ENCODE peak calls at places on chromosomes 6 and 20, in six cellular contexts. Y is HTR-8/SVneo, L is hippocampal formation, M is endothelial cell, X is iris pigment epithelial cell, Q is hepatocyte. D is an unnamed sample.

GRCh38 chr6:24330137-24330732 is 27.6 kb downstream of the DCDC2 start:
- DNase-seq in Y (no peak), L (no peak), M (no peak), X (peak; percentile 12), Q (peak; percentile 14), D (no peak)

GRCh38 chr6:2918936-2919335 is 15.8 kb upstream of the SERPINB9 start:
- DNase-seq in Y (no peak), L (no peak), M (no peak), X (no peak), Q (no peak), D (no peak)

GRCh38 chr6:147416622-147417021 is 91.9 kb upstream of the SAMD5 start:
- DNase-seq in Y (no peak), L (no peak), M (no peak), X (no peak), Q (no peak), D (no peak)

GRCh38 chr20:1802385-1803215 is 92.6 kb upstream of the SIRPA start:
- DNase-seq in Y (peak; percentile 55), L (peak; percentile 89), M (peak; percentile 86), X (peak; percentile 69), Q (peak; percentile 86), D (peak; percentile 75)

GRCh38 chr6:36025260-36025931 is 955 bp upstream of the SLC26A8 start:
- DNase-seq in Y (no peak), L (no peak), M (no peak), X (peak; percentile 38), Q (no peak), D (no peak)

GRCh38 chr6:35041086-35041855 is 99.9 kb downstream of the TCP11 start:
- DNase-seq in Y (no peak), L (no peak), M (no peak), X (no peak), Q (no peak), D (no peak)

GRCh38 chr20:47389867-47390347 is 33.4 kb upstream of the ZMYND8 start:
- DNase-seq in Y (no peak), L (no peak), M (no peak), X (peak; percentile 87), Q (no peak), D (no peak)

GRCh38 chr6:122431780-122432179 is 32.3 kb downstream of the HSF2 start:
- DNase-seq in Y (no peak), L (no peak), M (no peak), X (no peak), Q (no peak), D (no peak)

GRCh38 chr6:137638926-137639706 is 144.9 kb upstream of the OLIG3 start:
- DNase-seq in Y (no peak), L (no peak), M (no peak), X (peak; percentile 44), Q (no peak), D (no peak)

GRCh38 chr6:45946352-45946751 is 69.3 kb downstream of the CLIC5 start:
- DNase-seq in Y (no peak), L (no peak), M (peak; percentile 10), X (peak; percentile 63), Q (peak; percentile 74), D (no peak)

GRCh38 chr6:3871939-3872338 is 22.8 kb downstream of the FAM50B start:
- DNase-seq in Y (no peak), L (no peak), M (no peak), X (no peak), Q (no peak), D (no peak)

GRCh38 chr6:150881911-150882481 is 16.5 kb downstream of the MTHFD1L start:
- DNase-seq in Y (peak; percentile 71), L (peak; percentile 33), M (peak; percentile 40), X (peak; percentile 97), Q (peak; percentile 71), D (no peak)

GRCh38 chr20:49573900-49574416 is 6.0 kb upstream of the PTGIS start:
- DNase-seq in Y (no peak), L (no peak), M (no peak), X (peak; percentile 79), Q (no peak), D (no peak)

GRCh38 chr6:104540743-104541142 is 319.0 kb downstream of the HACE1 start:
- DNase-seq in Y (no peak), L (no peak), M (no peak), X (peak; percentile 96), Q (no peak), D (no peak)

D was measured in anterior cingulate cortex.